ENCODE peak calls at places on chromosomes 11 and 22, in eight cellular contexts. K is stimulated activated CD8-positive, alpha-beta memory T cell treated with anti-CD3 and anti-CD28 coated beads, Interleukin-12 subunit alpha, Interleukin-12 subunit beta, amount 100 ng/mL, for 1 hour; Q is HFFc6; Y is CD8-positive, alpha-beta T cell; B is CD4-positive, alpha-beta memory T cell; O is A549; Z is stimulated activated naive CD8-positive, alpha-beta T cell treated with anti-CD3 and anti-CD28 coated beads, Interleukin-15, Interleukin-2, amounts not matched to agents 100 U/mL and 50 U/mL, for 24 hours; S is endothelial cell. I is an unnamed sample.

GRCh38 chr11:109794501-109794900 is 298.7 kb upstream of the ZC3H12C start:
- DNase-seq in B (no peak), Q (no peak), Z (no peak), K (no peak), S (no peak), Y (no peak), O (no peak), I (no peak)

GRCh38 chr11:111452817-111453607 is 59.2 kb downstream of the BTG4 start:
- DNase-seq in O (no peak), Z (no peak), S (no peak), K (no peak), B (no peak), Y (no peak), Q (no peak), I (no peak)

GRCh38 chr22:38314140-38314991 is 2.9 kb downstream of the CSNK1E start:
- DNase-seq in B (no peak), K (no peak), Z (no peak), Y (no peak), S (no peak), O (no peak), Q (no peak), I (no peak)

GRCh38 chr11:15500643-15501042 is 385.9 kb downstream of the INSC start:
- DNase-seq in K (no peak), B (no peak), Y (no peak), Q (no peak), S (no peak), Z (no peak), O (no peak), I (no peak)

GRCh38 chr11:117953029-117953671 is 23.9 kb upstream of the TMPRSS13 start:
- DNase-seq in S (no peak), B (peak), Y (no peak), Q (no peak), O (no peak), Z (peak), K (no peak), I (no peak)

GRCh38 chr22:48313156-48313555 is 1514.5 kb downstream of the BRD1 start:
- DNase-seq in B (no peak), O (no peak), K (no peak), Z (no peak), Y (no peak), S (no peak), Q (no peak), I (no peak)

GRCh38 chr11:77410076-77410827 is 63.6 kb downstream of the PAK1 start:
- DNase-seq in S (no peak), B (no peak), Y (no peak), O (no peak), Q (no peak), Z (no peak), K (no peak), I (no peak)

GRCh38 chr11:14622241-14622954 is 21.2 kb upstream of the PDE3B start:
- DNase-seq in Y (peak), Q (no peak), O (no peak), Z (no peak), K (no peak), B (no peak), S (no peak), I (no peak)

GRCh38 chr11:94117197-94117574 is 11.5 kb upstream of the PANX1 start:
- DNase-seq in Y (no peak), Z (no peak), K (no peak), S (no peak), O (no peak), B (no peak), Q (no peak), I (no peak)

GRCh38 chr22:39723899-39724351 is 153.4 kb downstream of the CACNA1I start:
- DNase-seq in S (no peak), Z (no peak), Q (no peak), K (no peak), B (no peak), Y (no peak), O (no peak), I (no peak)

GRCh38 chr22:17578129-17578754 is 14.9 kb downstream of the SLC25A18 start:
- DNase-seq in O (no peak), Z (no peak), K (no peak), S (no peak), Y (no peak), Q (peak), B (no peak), I (peak)

GRCh38 chr22:50523806-50524663 is 1.4 kb downstream of the SCO2 start:
- DNase-seq in O (no peak), B (no peak), Q (no peak), S (no peak), K (no peak), Z (no peak), Y (no peak), I (no peak)

GRCh38 chr22:21800552-21801303 is 65.1 kb upstream of the YPEL1 start:
- DNase-seq in O (no peak), B (no peak), K (no peak), Q (no peak), S (no peak), Z (no peak), Y (no peak), I (no peak)

GRCh38 chr11:59601788-59602187 is 13.8 kb downstream of the OSBP start:
- DNase-seq in K (no peak), S (no peak), O (no peak), Y (no peak), Z (no peak), Q (no peak), B (no peak), I (no peak)

GRCh38 chr22:31870890-31871289 is 73.4 kb upstream of the YWHAH start:
- DNase-seq in S (no peak), Y (no peak), B (no peak), K (no peak), O (peak), Z (no peak), Q (peak), I (peak)

GRCh38 chr22:36110306-36110791 is 50.2 kb downstream of the APOL3 start:
- DNase-seq in Y (no peak), S (no peak), Q (no peak), K (no peak), B (no peak), O (no peak), Z (no peak), I (no peak)

GRCh38 chr11:79413258-79413657 is 27.6 kb downstream of the TENM4 start:
- DNase-seq in Y (no peak), Q (peak), Z (no peak), S (peak), O (no peak), K (no peak), B (no peak), I (peak)

GRCh38 chr11:101759771-101760450 is 154.9 kb upstream of the CEP126 start:
- DNase-seq in Y (no peak), B (no peak), O (peak), Z (no peak), Q (no peak), K (no peak), S (no peak), I (no peak)

GRCh38 chr11:85663080-85663729 is 1.7 kb downstream of the CREBZF start:
- DNase-seq in Z (no peak), K (no peak), Y (peak), B (peak), Q (no peak), S (no peak), O (no peak), I (no peak)

GRCh38 chr11:9280655-9281301 is 15.6 kb upstream of the DENND5A start:
- DNase-seq in Q (no peak), S (no peak), K (peak), Y (peak), B (peak), O (no peak), Z (peak), I (no peak)